ENCODE peak calls at places on chromosomes 5 and 9, in six cellular contexts. P, M, I, O, Z and E are unnamed samples.

GRCh38 chr9:133490201-133490681 is 11.3 kb upstream of the SLC2A6 start:
- DNase-seq in M (no peak), P (no peak), I (no peak), Z (no peak), O (no peak), E (no peak)

GRCh38 chr9:95313010-95313498 is 4.5 kb downstream of the FANCC start:
- DNase-seq in M (peak; percentile 76), Z (peak; percentile 92), O (peak; percentile 55), P (peak; percentile 46), I (no peak), E (no peak)

GRCh38 chr5:139760066-139761056 is 35.2 kb upstream of the PSD2 start:
- DNase-seq in Z (no peak), I (peak; percentile 48), P (peak; percentile 53), M (no peak), O (peak; percentile 51), E (no peak)

GRCh38 chr5:102036927-102037326 is 259.2 kb downstream of the SLCO4C1 start:
- DNase-seq in O (no peak), Z (no peak), I (no peak), M (no peak), P (no peak), E (no peak)

GRCh38 chr9:77663754-77664153 is 15.6 kb upstream of the GNA14 start:
- DNase-seq in I (no peak), P (peak; percentile 41), M (no peak), Z (no peak), O (peak; percentile 16), E (no peak)

GRCh38 chr5:176402684-176403083 is 13.7 kb downstream of the CLTB start:
- DNase-seq in I (no peak), M (no peak), O (no peak), P (no peak), Z (no peak), E (no peak)

GRCh38 chr9:13427587-13427986 is 148.1 kb upstream of the MPDZ start:
- DNase-seq in I (peak; percentile 57), M (no peak), O (peak; percentile 50), Z (peak; percentile 6), P (peak; percentile 63), E (peak; percentile 36)

GRCh38 chr5:174295736-174296481 is 250.4 kb downstream of the NSG2 start:
- DNase-seq in Z (no peak), I (no peak), O (no peak), M (no peak), P (no peak), E (no peak)

GRCh38 chr9:37534412-37534811 is 41.8 kb downstream of the FBXO10 start:
- DNase-seq in M (no peak), O (no peak), I (no peak), P (no peak), Z (no peak), E (no peak)

GRCh38 chr5:175655411-175655810 is 2.5 kb upstream of the HRH2 start:
- DNase-seq in P (no peak), Z (no peak), M (no peak), O (no peak), I (no peak), E (no peak)

GRCh38 chr9:120730661-120731514 is 16.6 kb upstream of the MEGF9 start:
- DNase-seq in M (peak; percentile 43), O (peak; percentile 96), P (peak; percentile 93), Z (no peak), I (peak; percentile 53), E (no peak)

GRCh38 chr9:116643691-116644090 is 43.4 kb upstream of the TRIM32 start:
- DNase-seq in P (no peak), O (peak; percentile 49), Z (no peak), M (no peak), I (no peak), E (no peak)

GRCh38 chr5:83281658-83282057 is 189.9 kb upstream of the VCAN start:
- DNase-seq in M (no peak), P (peak; percentile 89), Z (no peak), O (peak; percentile 35), I (no peak), E (no peak)

GRCh38 chr9:116767219-116767618 is 80.1 kb downstream of the TRIM32 start:
- DNase-seq in Z (no peak), O (no peak), I (no peak), P (no peak), M (no peak), E (no peak)

GRCh38 chr5:160083501-160083900 is 35.7 kb downstream of the PWWP2A start:
- DNase-seq in M (no peak), O (no peak), P (no peak), Z (peak; percentile 21), I (no peak), E (no peak)

GRCh38 chr9:78962186-78962585 is 609.6 kb upstream of the TLE4 start:
- DNase-seq in P (no peak), Z (no peak), O (no peak), I (no peak), M (no peak), E (no peak)

GRCh38 chr9:78963911-78964310 is 607.9 kb upstream of the TLE4 start:
- DNase-seq in I (no peak), Z (no peak), M (no peak), O (no peak), P (no peak), E (no peak)

GRCh38 chr9:78954286-78954685 is 617.5 kb upstream of the TLE4 start:
- DNase-seq in Z (no peak), O (peak; percentile 5), M (no peak), I (no peak), P (peak; percentile 42), E (no peak)

DNA sequence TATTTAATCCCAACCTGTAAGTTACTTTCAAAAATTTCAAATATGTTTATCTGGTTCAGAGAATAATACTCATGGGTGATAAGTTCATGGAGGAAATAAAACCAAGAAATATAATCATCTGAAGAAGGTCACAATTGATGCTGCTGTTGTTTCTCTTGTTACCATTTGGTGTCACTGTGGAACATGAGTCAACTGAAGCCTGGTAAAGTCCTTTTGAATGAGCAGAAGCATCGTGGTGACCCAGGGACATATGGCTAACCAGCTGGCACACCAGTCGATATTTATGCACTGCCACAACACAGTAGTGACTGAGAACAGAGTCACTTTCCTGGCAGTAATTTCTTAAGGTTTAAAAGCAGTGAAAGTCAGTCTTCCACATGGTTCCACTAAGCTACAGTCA is 612.9 kb upstream of the TLE4 start:
- DNase-seq in M (peak; percentile 59), O (no peak), I (peak; percentile 17), P (no peak), Z (no peak), E (no peak)
- TF ChIP-seq CTCF in M (peak; percentile 48), O (no peak), I (peak; percentile 60), P (peak; percentile 14), Z (no peak), E (no peak)

GRCh38 chr5:61229416-61229815 is 67.1 kb upstream of the SMIM15 start:
- DNase-seq in I (no peak), M (no peak), P (no peak), O (no peak), Z (no peak), E (no peak)

GRCh38 chr5:61228691-61229280 is 66.5 kb upstream of the SMIM15 start:
- DNase-seq in P (peak; percentile 68), M (no peak), Z (no peak), O (peak; percentile 52), I (no peak), E (no peak)

GRCh38 chr5:61232490-61232889 is 70.2 kb upstream of the SMIM15 start:
- DNase-seq in P (no peak), I (no peak), Z (no peak), O (no peak), M (no peak), E (no peak)

GRCh38 chr5:61231813-61232212 is 69.5 kb upstream of the SMIM15 start:
- DNase-seq in M (no peak), P (no peak), Z (no peak), O (no peak), I (no peak), E (no peak)

GRCh38 chr5:61230492-61230891 is 68.2 kb upstream of the SMIM15 start:
- DNase-seq in M (no peak), I (no peak), P (no peak), Z (no peak), O (no peak), E (no peak)
- TF ChIP-seq CTCF in M (no peak), I (no peak), P (no peak), Z (no peak), O (no peak), E (no peak)

DNA sequence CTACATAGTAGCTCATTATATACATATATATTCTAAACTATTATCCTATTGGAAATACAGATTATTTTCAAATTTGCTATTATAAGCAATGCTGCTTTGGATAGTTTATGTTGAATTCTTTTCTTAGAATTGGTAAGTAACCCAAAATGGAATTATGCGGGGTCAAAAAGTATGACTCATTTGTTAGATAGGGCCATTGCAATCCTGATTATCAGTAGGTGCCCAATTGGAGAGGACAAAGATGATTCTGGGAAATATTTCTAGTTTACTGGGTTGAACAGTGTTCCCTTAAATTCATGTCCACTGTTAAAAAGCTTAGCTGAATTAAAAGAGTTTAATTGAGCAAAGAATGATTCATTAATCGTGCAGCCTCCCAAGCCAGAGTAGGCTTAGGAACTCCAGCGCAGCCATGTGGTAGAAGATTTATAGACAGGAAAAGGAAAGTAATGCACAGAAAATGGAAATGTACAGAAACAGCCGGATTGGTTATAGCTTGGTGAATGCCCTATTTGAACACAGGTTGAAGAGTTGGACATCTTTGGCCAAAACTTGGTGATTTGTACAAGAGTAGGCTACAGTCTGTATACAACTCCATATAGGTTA is 81.8 kb downstream of the GDNF start:
- DNase-seq in P (no peak), O (no peak), I (no peak), M (no peak), Z (no peak), E (no peak)
- TF ChIP-seq CTCF in P (peak; percentile 23), O (peak; percentile 39), I (peak; percentile 20), M (no peak), Z (no peak), E (peak; percentile 16)

GRCh38 chr5:113804943-113805342 is 291.4 kb downstream of the YTHDC2 start:
- DNase-seq in O (no peak), Z (no peak), P (no peak), I (no peak), M (no peak), E (no peak)

GRCh38 chr5:113806823-113807222 is 293.3 kb downstream of the YTHDC2 start:
- DNase-seq in O (peak; percentile 4), Z (no peak), I (no peak), M (peak; percentile 50), P (peak; percentile 11), E (no peak)

GRCh38 chr5:113804264-113804663 is 290.8 kb downstream of the YTHDC2 start:
- DNase-seq in O (peak; percentile 6), Z (no peak), P (no peak), I (no peak), M (no peak), E (no peak)

GRCh38 chr5:113807384-113808053 is 294.0 kb downstream of the YTHDC2 start:
- DNase-seq in Z (no peak), O (peak; percentile 23), M (peak; percentile 29), P (peak; percentile 13), I (no peak), E (no peak)

GRCh38 chr5:113806250-113806649 is 292.8 kb downstream of the YTHDC2 start:
- DNase-seq in O (peak; percentile 34), P (peak; percentile 28), M (no peak), Z (no peak), I (no peak), E (no peak)
- TF ChIP-seq CTCF in O (peak; percentile 54), P (peak; percentile 51), M (no peak), Z (no peak), I (peak; percentile 40), E (no peak)